ENCODE peak calls at places on chromosomes 4 and X, in four cellular contexts. One of them, this sample, is unnamed.

GRCh38 chrX:70033348-70033747 is 16.4 kb downstream of the AWAT2 start:
- DNase-seq in K562: peak
- DNase-seq in GM12878: no peak
- DNase-seq in GM12891: peak
- DNase-seq in this sample: peak

GRCh38 chr4:175947117-175947722 is 118.4 kb upstream of the WDR17 start:
- DNase-seq in K562: peak
- DNase-seq in GM12878: no peak
- DNase-seq in GM12891: no peak
- DNase-seq in this sample: no peak

GRCh38 chr4:103306870-103307345 is 108.8 kb upstream of the CENPE start:
- DNase-seq in K562: no peak
- DNase-seq in GM12878: no peak
- DNase-seq in GM12891: no peak
- DNase-seq in this sample: no peak

GRCh38 chr4:110982486-110982885 is 359.6 kb upstream of the PITX2 start:
- DNase-seq in K562: no peak
- DNase-seq in GM12878: no peak
- DNase-seq in GM12891: no peak
- DNase-seq in this sample: no peak

GRCh38 chr4:94728056-94728766 is 29.5 kb upstream of the BMPR1B start:
- DNase-seq in K562: no peak
- DNase-seq in GM12878: no peak
- DNase-seq in GM12891: no peak
- DNase-seq in this sample: no peak

GRCh38 chrX:133918326-133918725 is 67.1 kb downstream of the GPC3 start:
- DNase-seq in K562: no peak
- DNase-seq in GM12878: no peak
- DNase-seq in GM12891: no peak
- DNase-seq in this sample: no peak

GRCh38 chr4:110245567-110245966 is 47.2 kb upstream of the ELOVL6 start:
- DNase-seq in K562: peak
- DNase-seq in GM12878: no peak
- DNase-seq in GM12891: no peak
- DNase-seq in this sample: no peak

GRCh38 chr4:3513807-3514206 is 18.4 kb downstream of the LRPAP1 start:
- DNase-seq in K562: no peak
- DNase-seq in GM12878: no peak
- DNase-seq in GM12891: no peak
- DNase-seq in this sample: no peak

GRCh38 chr4:106565727-106566126 is 197.1 kb upstream of the GIMD1 start:
- DNase-seq in K562: no peak
- DNase-seq in GM12878: no peak
- DNase-seq in GM12891: no peak
- DNase-seq in this sample: no peak

GRCh38 chr4:121656269-121656641 is 40.5 kb downstream of the ANXA5 start:
- DNase-seq in K562: peak
- DNase-seq in GM12878: peak
- DNase-seq in GM12891: no peak
- DNase-seq in this sample: peak

GRCh38 chr4:152245706-152246105 is 290.2 kb downstream of the FBXW7 start:
- DNase-seq in K562: no peak
- DNase-seq in GM12878: no peak
- DNase-seq in GM12891: no peak
- DNase-seq in this sample: no peak

GRCh38 chr4:51894246-51894645 is 51.3 kb downstream of the DCUN1D4 start:
- DNase-seq in K562: no peak
- DNase-seq in GM12878: no peak
- DNase-seq in GM12891: no peak
- DNase-seq in this sample: no peak

GRCh38 chr4:88195666-88196365 is 37.4 kb upstream of the ABCG2 start:
- DNase-seq in K562: no peak
- DNase-seq in GM12878: no peak
- DNase-seq in GM12891: no peak
- DNase-seq in this sample: no peak

GRCh38 chr4:3384771-3385701 is 56.7 kb upstream of the HGFAC start:
- DNase-seq in K562: no peak
- DNase-seq in GM12878: no peak
- DNase-seq in GM12891: no peak
- DNase-seq in this sample: peak

GRCh38 chr4:1870328-1870577 is 940 bp upstream of the NSD2 start:
- DNase-seq in K562: peak
- DNase-seq in GM12878: no peak
- DNase-seq in GM12891: peak
- DNase-seq in this sample: peak

GRCh38 chrX:57266871-57267270 is 19.6 kb upstream of the FAAH2 start:
- DNase-seq in K562: no peak
- DNase-seq in GM12878: no peak
- DNase-seq in GM12891: no peak
- DNase-seq in this sample: no peak

GRCh38 chrX:108735680-108736508 is 469 bp downstream of the IRS4 start:
- DNase-seq in K562: no peak
- DNase-seq in GM12878: no peak
- DNase-seq in GM12891: no peak
- DNase-seq in this sample: no peak

GRCh38 chr4:118033148-118034060 is 882 bp upstream of the NDST3 start:
- DNase-seq in K562: no peak
- DNase-seq in GM12878: no peak
- DNase-seq in GM12891: peak
- DNase-seq in this sample: peak

GRCh38 chr4:139457318-139457717 is 3.4 kb downstream of the RAB33B start:
- DNase-seq in K562: no peak
- DNase-seq in GM12878: no peak
- DNase-seq in GM12891: no peak
- DNase-seq in this sample: no peak

GRCh38 chr4:17580969-17581368 is 4.0 kb downstream of the LAP3 start:
- DNase-seq in K562: no peak
- DNase-seq in GM12878: no peak
- DNase-seq in GM12891: no peak
- DNase-seq in this sample: no peak

GRCh38 chrX:110407910-110408545 is 49.4 kb downstream of the RTL9 start:
- DNase-seq in K562: peak
- DNase-seq in GM12878: no peak
- DNase-seq in GM12891: no peak
- DNase-seq in this sample: peak

GRCh38 chrX:105307762-105308161 is 87.3 kb upstream of the TEX13A start:
- DNase-seq in K562: no peak
- DNase-seq in GM12878: no peak
- DNase-seq in GM12891: no peak
- DNase-seq in this sample: no peak

GRCh38 chrX:85111347-85111746 is 107.7 kb downstream of the APOOL start:
- DNase-seq in K562: peak
- DNase-seq in GM12878: no peak
- DNase-seq in GM12891: no peak
- DNase-seq in this sample: no peak
- TF ChIP-seq SPI1 in K562: no peak
- TF ChIP-seq SPI1 in GM12878: no peak
- TF ChIP-seq SPI1 in GM12891: no peak
- TF ChIP-seq SPI1 in this sample: no peak

GRCh38 chr4:21884615-21885014 is 64.0 kb downstream of the KCNIP4 start:
- DNase-seq in K562: no peak
- DNase-seq in GM12878: no peak
- DNase-seq in GM12891: no peak
- DNase-seq in this sample: no peak

GRCh38 chr4:21882050-21882839 is 66.3 kb downstream of the KCNIP4 start:
- DNase-seq in K562: no peak
- DNase-seq in GM12878: no peak
- DNase-seq in GM12891: no peak
- DNase-seq in this sample: no peak

DNA sequence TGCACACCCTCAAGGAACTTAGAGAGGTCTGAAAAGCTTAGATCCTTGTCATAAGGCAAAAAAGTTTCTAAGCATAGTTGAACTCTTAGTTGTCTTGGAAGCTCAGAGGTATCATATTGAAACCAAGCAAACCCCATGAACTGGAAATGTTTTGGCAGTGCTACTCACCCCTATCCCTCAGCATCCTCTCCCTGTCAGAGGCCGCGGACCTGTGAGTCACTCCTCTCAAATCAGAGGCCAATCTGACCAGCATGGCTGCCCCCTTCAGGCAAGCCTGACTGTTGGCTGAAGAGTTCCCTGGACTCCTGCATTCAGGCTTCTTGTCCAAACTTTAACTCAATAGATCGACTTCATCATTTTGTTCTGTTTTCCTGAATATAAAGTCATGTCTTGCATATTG is 69.4 kb downstream of the KCNIP4 start:
- DNase-seq in K562: no peak
- DNase-seq in GM12878: no peak
- DNase-seq in GM12891: no peak
- DNase-seq in this sample: no peak
- TF ChIP-seq SPI1 in K562: no peak
- TF ChIP-seq SPI1 in GM12878: no peak
- TF ChIP-seq SPI1 in GM12891: no peak
- TF ChIP-seq SPI1 in this sample: no peak

GRCh38 chrX:30865020-30865419 is 24.0 kb downstream of the TAB3 start:
- DNase-seq in K562: peak
- DNase-seq in GM12878: no peak
- DNase-seq in GM12891: no peak
- DNase-seq in this sample: no peak
- TF ChIP-seq SPI1 in K562: no peak
- TF ChIP-seq SPI1 in GM12878: no peak
- TF ChIP-seq SPI1 in GM12891: no peak
- TF ChIP-seq SPI1 in this sample: no peak

GRCh38 chr4:168664242-168664897 is 167.5 kb downstream of the PALLD start:
- DNase-seq in K562: no peak
- DNase-seq in GM12878: no peak
- DNase-seq in GM12891: no peak
- DNase-seq in this sample: no peak

GRCh38 chr4:168662297-168662985 is 165.6 kb downstream of the PALLD start:
- DNase-seq in K562: no peak
- DNase-seq in GM12878: no peak
- DNase-seq in GM12891: no peak
- DNase-seq in this sample: no peak

GRCh38 chr4:168666531-168666930 is 169.7 kb downstream of the PALLD start:
- DNase-seq in K562: no peak
- DNase-seq in GM12878: no peak
- DNase-seq in GM12891: no peak
- DNase-seq in this sample: no peak

GRCh38 chr4:168667936-168668335 is 171.1 kb downstream of the PALLD start:
- DNase-seq in K562: no peak
- DNase-seq in GM12878: no peak
- DNase-seq in GM12891: no peak
- DNase-seq in this sample: no peak

DNA sequence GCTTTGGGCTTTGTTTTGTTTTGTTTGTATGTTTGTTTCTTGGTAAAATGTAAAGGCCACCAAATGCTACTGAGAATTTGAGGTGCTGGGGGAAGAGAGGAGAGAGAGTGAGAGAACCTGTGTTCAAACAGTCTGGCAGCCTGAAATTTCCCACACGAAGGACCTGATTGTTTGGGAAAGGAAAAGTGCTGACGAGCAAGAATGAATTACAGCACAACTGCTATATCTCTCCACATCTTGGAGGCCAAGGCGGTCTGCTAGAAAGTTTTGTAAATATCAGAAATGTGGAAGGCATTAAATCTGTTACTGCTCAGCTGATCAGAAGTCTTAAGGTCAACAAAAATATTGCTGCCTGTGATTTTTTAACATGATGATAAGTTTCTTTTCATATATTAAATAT is 170.5 kb downstream of the PALLD start:
- DNase-seq in K562: no peak
- DNase-seq in GM12878: no peak
- DNase-seq in GM12891: no peak
- DNase-seq in this sample: no peak
- TF ChIP-seq SPI1 in K562: no peak
- TF ChIP-seq SPI1 in GM12878: no peak
- TF ChIP-seq SPI1 in GM12891: no peak
- TF ChIP-seq SPI1 in this sample: no peak

GRCh38 chr4:54232151-54232688 is 3.1 kb downstream of the PDGFRA start:
- DNase-seq in K562: no peak
- DNase-seq in GM12878: no peak
- DNase-seq in GM12891: no peak
- DNase-seq in this sample: no peak

GRCh38 chr4:54234497-54235205 is 5.6 kb downstream of the PDGFRA start:
- DNase-seq in K562: no peak
- DNase-seq in GM12878: no peak
- DNase-seq in GM12891: no peak
- DNase-seq in this sample: no peak

GRCh38 chr4:54233697-54234496 is 4.8 kb downstream of the PDGFRA start:
- DNase-seq in K562: peak
- DNase-seq in GM12878: no peak
- DNase-seq in GM12891: peak
- DNase-seq in this sample: peak

GRCh38 chr4:54231419-54232150 is 2.5 kb downstream of the PDGFRA start:
- DNase-seq in K562: no peak
- DNase-seq in GM12878: no peak
- DNase-seq in GM12891: no peak
- DNase-seq in this sample: no peak

DNA sequence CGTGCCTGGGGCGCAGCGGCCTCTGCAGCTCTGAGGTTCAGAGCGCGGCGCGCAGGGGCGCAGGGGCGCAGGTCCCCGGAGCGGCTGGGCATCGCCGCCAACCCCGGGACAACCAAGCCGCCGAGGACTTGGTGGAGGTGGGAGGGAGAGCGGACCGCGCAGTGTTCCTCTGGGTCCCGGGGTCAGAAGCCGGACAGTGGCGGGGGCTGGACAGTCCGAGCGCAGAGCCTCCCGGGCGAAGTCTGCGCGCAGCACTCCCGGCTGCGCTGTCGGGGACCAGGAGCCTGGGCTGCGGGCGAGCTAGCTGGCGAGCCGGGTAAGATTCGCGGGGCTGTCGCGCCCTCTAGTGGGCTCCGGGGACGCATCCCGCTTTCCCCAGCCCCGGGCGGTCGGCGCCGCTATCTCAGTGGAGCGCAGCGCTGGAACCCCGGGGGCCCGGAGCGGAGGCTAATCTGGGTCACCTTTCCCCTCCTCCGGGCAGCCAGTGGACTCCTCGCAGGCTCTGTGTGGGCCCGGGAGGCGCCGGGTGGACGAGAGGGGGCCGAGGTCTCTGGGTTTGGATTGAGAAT is 4.1 kb downstream of the PDGFRA start:
- DNase-seq in K562: peak
- DNase-seq in GM12878: no peak
- DNase-seq in GM12891: peak
- DNase-seq in this sample: peak
- TF ChIP-seq SPI1 in K562: no peak
- TF ChIP-seq SPI1 in GM12878: no peak
- TF ChIP-seq SPI1 in GM12891: no peak
- TF ChIP-seq SPI1 in this sample: no peak